ENCODE peak calls at places on chromosomes 13 and 19, in five cellular contexts. One of them, this sample, is unnamed.

GRCh38 chr13:90717451-90717936 is 630.0 kb upstream of the MIR17HG start:
- DNase-seq in uterus: no peak
- DNase-seq in heart left ventricle: no peak
- DNase-seq in heart right ventricle: no peak
- DNase-seq in body of pancreas: no peak
- DNase-seq in this sample: no peak

GRCh38 chr13:60619461-60619860 is 222.4 kb downstream of the TDRD3 start:
- DNase-seq in heart left ventricle: no peak
- DNase-seq in uterus: no peak
- DNase-seq in heart right ventricle: no peak
- DNase-seq in body of pancreas: no peak
- DNase-seq in this sample: no peak

GRCh38 chr19:39261704-39262103 is 6.5 kb upstream of the IFNL2 start:
- DNase-seq in heart right ventricle: no peak
- DNase-seq in uterus: no peak
- DNase-seq in body of pancreas: no peak
- DNase-seq in heart left ventricle: no peak
- DNase-seq in this sample: no peak

GRCh38 chr19:41843371-41843770 is 1.1 kb downstream of the LYPD4 start:
- DNase-seq in heart left ventricle: no peak
- DNase-seq in body of pancreas: no peak
- DNase-seq in heart right ventricle: no peak
- DNase-seq in uterus: no peak
- DNase-seq in this sample: no peak

GRCh38 chr19:47093841-47094240 is 19.7 kb downstream of the ZC3H4 start:
- DNase-seq in heart left ventricle: no peak
- DNase-seq in heart right ventricle: no peak
- DNase-seq in body of pancreas: no peak
- DNase-seq in uterus: no peak
- DNase-seq in this sample: no peak

GRCh38 chr13:38872693-38873092 is 117.9 kb downstream of the STOML3 start:
- DNase-seq in uterus: peak; percentile 14
- DNase-seq in heart left ventricle: no peak
- DNase-seq in heart right ventricle: peak; percentile 12
- DNase-seq in body of pancreas: peak; percentile 62
- DNase-seq in this sample: peak; percentile 40

GRCh38 chr13:48890386-48890785 is 85.3 kb upstream of the FNDC3A start:
- DNase-seq in body of pancreas: no peak
- DNase-seq in heart left ventricle: no peak
- DNase-seq in heart right ventricle: no peak
- DNase-seq in uterus: no peak
- DNase-seq in this sample: no peak

GRCh38 chr13:51733656-51734334 is 70.2 kb downstream of the DHRS12 start:
- DNase-seq in heart left ventricle: no peak
- DNase-seq in uterus: no peak
- DNase-seq in heart right ventricle: no peak
- DNase-seq in body of pancreas: no peak
- DNase-seq in this sample: no peak

GRCh38 chr19:2627855-2628254 is 74.6 kb downstream of the GNG7 start:
- DNase-seq in heart left ventricle: no peak
- DNase-seq in body of pancreas: no peak
- DNase-seq in heart right ventricle: no peak
- DNase-seq in uterus: no peak
- DNase-seq in this sample: no peak

GRCh38 chr19:42249149-42249750 is 5.7 kb downstream of the ERF start:
- DNase-seq in body of pancreas: no peak
- DNase-seq in heart left ventricle: no peak
- DNase-seq in heart right ventricle: no peak
- DNase-seq in uterus: no peak
- DNase-seq in this sample: no peak

GRCh38 chr13:69585656-69586055 is 522.0 kb upstream of the ATXN8OS start:
- DNase-seq in body of pancreas: no peak
- DNase-seq in heart right ventricle: no peak
- DNase-seq in heart left ventricle: no peak
- DNase-seq in uterus: no peak
- DNase-seq in this sample: no peak

GRCh38 chr13:40102854-40103253 is 447.4 kb downstream of the COG6 start:
- DNase-seq in heart right ventricle: no peak
- DNase-seq in uterus: peak; percentile 32
- DNase-seq in body of pancreas: no peak
- DNase-seq in heart left ventricle: no peak
- DNase-seq in this sample: peak; percentile 55

GRCh38 chr13:19772306-19772705 is 10.4 kb downstream of the PSPC1 start:
- DNase-seq in uterus: no peak
- DNase-seq in heart left ventricle: no peak
- DNase-seq in body of pancreas: no peak
- DNase-seq in heart right ventricle: no peak
- DNase-seq in this sample: no peak

GRCh38 chr19:1767464-1767933 is 14.2 kb downstream of the ONECUT3 start:
- DNase-seq in uterus: peak; percentile 39
- DNase-seq in heart left ventricle: peak; percentile 41
- DNase-seq in heart right ventricle: peak; percentile 48
- DNase-seq in body of pancreas: peak; percentile 55
- DNase-seq in this sample: no peak

GRCh38 chr13:37956536-37956935 is 87.0 kb upstream of the TRPC4 start:
- DNase-seq in heart right ventricle: no peak
- DNase-seq in body of pancreas: no peak
- DNase-seq in uterus: no peak
- DNase-seq in heart left ventricle: no peak
- DNase-seq in this sample: no peak

GRCh38 chr13:25371608-25372274 is at the start of gene ATP8A2:
- DNase-seq in heart right ventricle: no peak
- DNase-seq in body of pancreas: no peak
- DNase-seq in heart left ventricle: no peak
- DNase-seq in uterus: no peak
- DNase-seq in this sample: no peak

GRCh38 chr13:48590141-48590863 is 57.4 kb upstream of the RCBTB2 start:
- DNase-seq in uterus: no peak
- DNase-seq in body of pancreas: no peak
- DNase-seq in heart right ventricle: no peak
- DNase-seq in heart left ventricle: no peak
- DNase-seq in this sample: no peak

GRCh38 chr13:97015661-97016350 is 21.5 kb upstream of the OXGR1 start:
- DNase-seq in body of pancreas: no peak
- DNase-seq in uterus: no peak
- DNase-seq in heart left ventricle: no peak
- DNase-seq in heart right ventricle: no peak
- DNase-seq in this sample: no peak

GRCh38 chr19:4547303-4548237 is 7.7 kb upstream of the LRG1 start:
- DNase-seq in heart right ventricle: no peak
- DNase-seq in uterus: no peak
- DNase-seq in body of pancreas: peak; percentile 91
- DNase-seq in heart left ventricle: no peak
- DNase-seq in this sample: peak; percentile 68
- TF ChIP-seq CTCF in heart right ventricle: peak; percentile 13
- TF ChIP-seq CTCF in uterus: no peak
- TF ChIP-seq CTCF in body of pancreas: peak; percentile 28
- TF ChIP-seq CTCF in heart left ventricle: peak; percentile 14
- TF ChIP-seq CTCF in this sample: no peak

GRCh38 chr13:110431851-110432294 is 124.8 kb downstream of the COL4A2 start:
- DNase-seq in heart left ventricle: no peak
- DNase-seq in body of pancreas: no peak
- DNase-seq in heart right ventricle: no peak
- DNase-seq in uterus: no peak
- DNase-seq in this sample: no peak
- TF ChIP-seq CTCF in heart left ventricle: no peak
- TF ChIP-seq CTCF in body of pancreas: no peak
- TF ChIP-seq CTCF in heart right ventricle: no peak
- TF ChIP-seq CTCF in uterus: no peak
- TF ChIP-seq CTCF in this sample: no peak

GRCh38 chr19:19385131-19385899 is 20.2 kb upstream of the GATAD2A start:
- DNase-seq in heart left ventricle: peak; percentile 100
- DNase-seq in uterus: peak; percentile 100
- DNase-seq in body of pancreas: peak; percentile 100
- DNase-seq in heart right ventricle: peak; percentile 99
- DNase-seq in this sample: peak; percentile 99

GRCh38 chr19:19384486-19384885 is 21.0 kb upstream of the GATAD2A start:
- DNase-seq in body of pancreas: no peak
- DNase-seq in heart left ventricle: no peak
- DNase-seq in uterus: no peak
- DNase-seq in heart right ventricle: no peak
- DNase-seq in this sample: no peak

GRCh38 chr19:19385900-19386339 is 19.6 kb upstream of the GATAD2A start:
- DNase-seq in body of pancreas: no peak
- DNase-seq in uterus: no peak
- DNase-seq in heart left ventricle: no peak
- DNase-seq in heart right ventricle: no peak
- DNase-seq in this sample: no peak

GRCh38 chr19:19387108-19387507 is 18.4 kb upstream of the GATAD2A start:
- DNase-seq in uterus: no peak
- DNase-seq in heart left ventricle: no peak
- DNase-seq in body of pancreas: no peak
- DNase-seq in heart right ventricle: no peak
- DNase-seq in this sample: no peak

GRCh38 chr19:19386373-19386869 is 19.1 kb upstream of the GATAD2A start:
- DNase-seq in heart left ventricle: no peak
- DNase-seq in uterus: no peak
- DNase-seq in body of pancreas: no peak
- DNase-seq in heart right ventricle: no peak
- DNase-seq in this sample: no peak
- TF ChIP-seq CTCF in heart left ventricle: no peak
- TF ChIP-seq CTCF in uterus: no peak
- TF ChIP-seq CTCF in body of pancreas: no peak
- TF ChIP-seq CTCF in heart right ventricle: no peak
- TF ChIP-seq CTCF in this sample: no peak

GRCh38 chr13:34933786-34934185 is 8.3 kb upstream of the NBEA start:
- DNase-seq in heart left ventricle: no peak
- DNase-seq in uterus: no peak
- DNase-seq in body of pancreas: no peak
- DNase-seq in heart right ventricle: no peak
- DNase-seq in this sample: no peak

GRCh38 chr13:34931572-34931971 is 10.5 kb upstream of the NBEA start:
- DNase-seq in heart right ventricle: no peak
- DNase-seq in uterus: no peak
- DNase-seq in body of pancreas: no peak
- DNase-seq in heart left ventricle: no peak
- DNase-seq in this sample: no peak

GRCh38 chr13:34935841-34936240 is 6.2 kb upstream of the NBEA start:
- DNase-seq in heart right ventricle: no peak
- DNase-seq in uterus: no peak
- DNase-seq in heart left ventricle: no peak
- DNase-seq in body of pancreas: no peak
- DNase-seq in this sample: no peak

DNA sequence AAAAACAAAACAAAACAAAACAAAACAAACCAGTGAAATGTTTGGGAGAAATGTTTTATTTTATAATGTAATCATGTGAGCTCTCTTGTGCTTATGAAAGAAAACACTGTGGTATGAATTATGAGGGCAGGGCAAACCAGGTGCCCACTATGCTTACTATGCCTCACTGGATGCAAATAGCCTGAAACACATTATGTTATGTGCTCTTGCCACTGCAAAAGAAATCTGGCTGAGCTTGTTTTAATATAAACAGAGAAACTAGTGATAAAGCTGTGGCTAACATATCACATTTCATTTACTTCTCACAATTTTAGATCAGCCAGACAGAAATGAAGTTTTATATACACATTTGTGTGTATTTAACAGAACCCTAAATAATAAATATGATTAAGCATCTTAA is 8.7 kb upstream of the NBEA start:
- DNase-seq in uterus: no peak
- DNase-seq in heart right ventricle: no peak
- DNase-seq in body of pancreas: no peak
- DNase-seq in heart left ventricle: no peak
- DNase-seq in this sample: no peak
- TF ChIP-seq CTCF in uterus: no peak
- TF ChIP-seq CTCF in heart right ventricle: no peak
- TF ChIP-seq CTCF in body of pancreas: no peak
- TF ChIP-seq CTCF in heart left ventricle: no peak
- TF ChIP-seq CTCF in this sample: no peak

GRCh38 chr13:95300625-95301134 is 571 bp downstream of the ABCC4 start:
- DNase-seq in heart left ventricle: peak; percentile 65
- DNase-seq in heart right ventricle: peak; percentile 49
- DNase-seq in body of pancreas: peak; percentile 24
- DNase-seq in uterus: peak; percentile 52
- DNase-seq in this sample: peak; percentile 85
- TF ChIP-seq CTCF in heart left ventricle: no peak
- TF ChIP-seq CTCF in heart right ventricle: peak; percentile 18
- TF ChIP-seq CTCF in body of pancreas: no peak
- TF ChIP-seq CTCF in uterus: no peak
- TF ChIP-seq CTCF in this sample: no peak

GRCh38 chr19:55641376-55642152 is 762 bp downstream of the ZNF580 start:
- DNase-seq in uterus: no peak
- DNase-seq in heart left ventricle: no peak
- DNase-seq in heart right ventricle: no peak
- DNase-seq in body of pancreas: no peak
- DNase-seq in this sample: no peak

GRCh38 chr19:55642153-55643002 is 1.1 kb upstream of the ZNF581 start:
- DNase-seq in body of pancreas: no peak
- DNase-seq in uterus: no peak
- DNase-seq in heart right ventricle: peak; percentile 35
- DNase-seq in heart left ventricle: no peak
- DNase-seq in this sample: peak; percentile 81

GRCh38 chr19:55638864-55639359 is 1.9 kb upstream of the ZNF580 start:
- DNase-seq in body of pancreas: no peak
- DNase-seq in heart right ventricle: peak; percentile 29
- DNase-seq in uterus: no peak
- DNase-seq in heart left ventricle: no peak
- DNase-seq in this sample: no peak

GRCh38 chr19:55640577-55641375 is at the start of gene ZNF580:
- DNase-seq in heart right ventricle: peak; percentile 75
- DNase-seq in uterus: peak; percentile 72
- DNase-seq in heart left ventricle: peak; percentile 76
- DNase-seq in body of pancreas: peak; percentile 62
- DNase-seq in this sample: peak; percentile 92

DNA sequence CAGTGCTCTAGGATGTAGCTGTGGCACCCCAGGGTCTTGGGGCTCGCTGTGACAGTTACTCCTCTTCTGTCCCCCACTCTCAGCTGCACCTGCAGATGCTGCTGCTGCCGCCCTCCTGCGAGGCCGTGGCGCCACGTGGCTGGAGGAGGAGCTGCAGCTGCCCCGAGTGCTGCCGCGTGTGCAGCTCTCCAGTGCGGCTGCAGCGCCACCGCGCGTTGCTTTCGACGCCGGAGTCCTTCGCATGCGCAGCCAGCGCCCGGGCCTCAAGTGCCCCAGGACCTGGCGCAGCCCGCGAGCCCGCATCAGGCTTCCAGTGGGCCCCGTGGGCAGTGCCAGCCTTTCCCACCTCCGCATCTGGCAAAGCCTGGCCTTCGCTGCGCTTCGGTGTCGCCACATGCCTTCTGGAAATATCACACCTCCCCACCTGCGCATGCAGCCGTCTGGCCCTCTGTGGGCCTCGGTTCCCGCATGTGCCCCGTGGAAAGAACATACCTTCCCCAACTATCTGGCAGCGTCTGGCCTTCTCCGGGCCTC is 692 bp upstream of the ZNF580 start:
- DNase-seq in heart left ventricle: peak; percentile 67
- DNase-seq in body of pancreas: peak; percentile 60
- DNase-seq in uterus: peak; percentile 71
- DNase-seq in heart right ventricle: peak; percentile 71
- DNase-seq in this sample: peak; percentile 77
- TF ChIP-seq CTCF in heart left ventricle: peak; percentile 52
- TF ChIP-seq CTCF in body of pancreas: peak; percentile 13
- TF ChIP-seq CTCF in uterus: peak; percentile 56
- TF ChIP-seq CTCF in heart right ventricle: peak; percentile 41
- TF ChIP-seq CTCF in this sample: peak; percentile 37

This sample was measured in left lung.